ENCODE peak calls at places on chromosomes 4 and X, in five cellular contexts. U is stomach, A is lower lobe of right lung, Y is mammary epithelial cell, K is A549. G is an unnamed sample.

GRCh38 chrX:137171626-137172025 is 137.8 kb upstream of the GPR101 start:
- DNase-seq in U (no peak), A (no peak), Y (no peak), K (no peak), G (no peak)

GRCh38 chr4:184617611-184618196 is 31.5 kb downstream of the CASP3 start:
- DNase-seq in U (peak; percentile 56), A (no peak), Y (no peak), K (no peak), G (no peak)

GRCh38 chr4:10457255-10457801 is at the start of gene ZNF518B:
- DNase-seq in U (peak; percentile 67), A (peak; percentile 81), Y (peak; percentile 55), K (peak; percentile 65), G (peak; percentile 4)

GRCh38 chrX:43562372-43562771 is 93.7 kb upstream of the MAOA start:
- DNase-seq in U (no peak), A (no peak), Y (no peak), K (peak; percentile 10), G (no peak)

GRCh38 chr4:85067342-85067741 is 100.9 kb upstream of the WDFY3 start:
- DNase-seq in U (no peak), A (no peak), Y (no peak), K (no peak), G (no peak)

GRCh38 chr4:76210502-76210901 is 3.1 kb downstream of the SCARB2 start:
- DNase-seq in U (no peak), A (no peak), Y (no peak), K (no peak), G (no peak)

GRCh38 chr4:129342820-129343219 is 246.9 kb downstream of the C4orf33 start:
- DNase-seq in U (no peak), A (no peak), Y (peak; percentile 78), K (peak; percentile 23), G (peak; percentile 4)

GRCh38 chr4:136741468-136741867 is 790.8 kb downstream of the PCDH18 start:
- DNase-seq in U (no peak), A (no peak), Y (no peak), K (peak; percentile 5), G (no peak)

GRCh38 chr4:94516067-94516466 is 64.3 kb downstream of the PDLIM5 start:
- DNase-seq in U (no peak), A (no peak), Y (peak; percentile 75), K (peak; percentile 63), G (no peak)

GRCh38 chr4:73692284-73692683 is 48.1 kb upstream of the CXCL8 start:
- DNase-seq in U (no peak), A (no peak), Y (peak; percentile 51), K (no peak), G (no peak)

GRCh38 chrX:75522565-75523411 is at the start of gene ZDHHC15:
- DNase-seq in U (peak; percentile 55), A (peak; percentile 67), Y (no peak), K (no peak), G (no peak)

GRCh38 chr4:120769227-120769626 is 153.3 kb downstream of the PRDM5 start:
- DNase-seq in U (no peak), A (no peak), Y (peak; percentile 1), K (no peak), G (no peak)

GRCh38 chrX:12241026-12241425 is 102.8 kb downstream of the FRMPD4 start:
- DNase-seq in U (no peak), A (no peak), Y (no peak), K (no peak), G (no peak)

GRCh38 chr4:99405433-99406115 is 29.6 kb downstream of the ADH7 start:
- DNase-seq in U (peak; percentile 74), A (no peak), Y (peak; percentile 66), K (peak; percentile 60), G (peak; percentile 33)

GRCh38 chr4:68476191-68476590 is 28.9 kb downstream of the TMPRSS11E start:
- DNase-seq in U (no peak), A (no peak), Y (no peak), K (no peak), G (no peak)

GRCh38 chrX:139554991-139555675 is 24.6 kb downstream of the F9 start:
- DNase-seq in U (no peak), A (peak; percentile 30), Y (no peak), K (no peak), G (no peak)

GRCh38 chr4:83128235-83128929 is 13.9 kb upstream of the PLAC8 start:
- DNase-seq in U (no peak), A (no peak), Y (peak; percentile 86), K (peak; percentile 28), G (peak; percentile 36)

GRCh38 chr4:148056879-148057278 is 325.0 kb downstream of the ARHGAP10 start:
- DNase-seq in U (peak; percentile 52), A (peak; percentile 73), Y (peak; percentile 72), K (peak; percentile 3), G (peak; percentile 69)

GRCh38 chrX:11665144-11666040 is at the start of gene ARHGAP6:
- DNase-seq in U (no peak), A (peak; percentile 33), Y (peak; percentile 39), K (peak; percentile 30), G (no peak)

GRCh38 chrX:2497961-2498780 is 2.6 kb downstream of the DHRSX start:
- DNase-seq in U (peak; percentile 41), A (no peak), Y (no peak), K (peak; percentile 69), G (no peak)

GRCh38 chr4:14620567-14621138 is 381.6 kb upstream of the CPEB2 start:
- DNase-seq in U (no peak), A (no peak), Y (no peak), K (no peak), G (no peak)
- H3K9me3 ChIP-seq in U (no peaks in the 10 kb centered on the region), A (no peaks in the 10 kb centered on the region), Y (no peaks in the 10 kb centered on the region), K (no peaks in the 10 kb centered on the region), G (no peaks in the 10 kb centered on the region)

DNA sequence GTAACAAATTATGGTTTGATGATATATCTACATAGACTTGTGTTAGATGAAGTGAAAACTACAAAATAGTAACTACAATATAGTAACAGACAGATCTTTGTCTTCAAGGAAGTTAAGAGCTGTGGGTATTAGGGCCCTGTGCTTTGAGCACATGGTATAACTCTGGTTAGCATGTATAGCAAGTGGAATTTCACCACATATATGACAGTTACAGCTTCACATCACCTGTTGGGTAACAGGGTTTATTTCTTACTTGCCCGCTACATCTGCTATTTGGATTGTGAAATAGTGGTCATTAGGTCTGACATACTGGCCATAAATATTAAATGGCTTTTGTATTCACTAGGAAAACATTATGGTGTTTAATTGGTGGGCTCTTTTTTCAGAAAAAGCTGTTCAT is 20.2 kb downstream of the OFD1 start:
- DNase-seq in U (no peak), A (no peak), Y (no peak), K (no peak), G (no peak)
- H3K27ac ChIP-seq in U (no peak overlapping the region), A (no peak overlapping the region), Y (no peak overlapping the region), K (no peak overlapping the region), G (no peak overlapping the region)

DNA sequence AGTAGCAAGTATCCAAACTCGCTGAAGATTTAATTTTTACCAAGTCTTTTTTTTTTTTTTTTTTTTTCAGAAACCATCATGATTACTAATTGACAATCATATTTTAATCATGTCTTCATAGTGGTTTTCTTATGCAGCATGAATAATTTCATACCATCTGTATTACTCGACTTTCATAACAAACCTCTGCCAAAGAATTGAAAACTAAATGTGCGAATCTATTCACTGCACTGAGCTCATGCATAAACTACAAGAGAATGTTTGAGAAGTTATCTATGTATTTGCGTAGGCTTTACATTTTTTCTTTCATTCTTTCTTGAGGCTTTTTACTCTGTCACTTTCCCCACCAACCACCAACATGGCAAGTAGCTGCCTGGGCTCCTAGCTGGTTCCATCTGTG is 1760.9 kb downstream of the STIM2 start:
- DNase-seq in U (no peak), A (no peak), Y (peak; percentile 21), K (no peak), G (no peak)
- H3K9me3 ChIP-seq in U (no peaks in the 10 kb centered on the region), A (no peaks in the 10 kb centered on the region), Y (no peaks in the 10 kb centered on the region), K (no peaks in the 10 kb centered on the region), G (no peaks in the 10 kb centered on the region)

GRCh38 chr4:173135241-173135847 is 33.3 kb upstream of the GALNT7 start:
- DNase-seq in U (no peak), A (no peak), Y (peak; percentile 34), K (peak; percentile 2), G (no peak)
- H3K27ac ChIP-seq in U (no peak overlapping the region), A (no peak overlapping the region), Y (no peak overlapping the region), K (no peak overlapping the region), G (no peak overlapping the region)

GRCh38 chr4:174626310-174627022 is 104.2 kb upstream of the HPGD start:
- DNase-seq in U (no peak), A (no peak), Y (no peak), K (no peak), G (no peak)
- H3K9me3 ChIP-seq in U (no peaks in the 10 kb centered on the region), A (no peaks in the 10 kb centered on the region), Y (no peaks in the 10 kb centered on the region), K (no peaks in the 10 kb centered on the region), G (no peaks in the 10 kb centered on the region)

GRCh38 chr4:145097331-145097820 is 620 bp downstream of the ANAPC10 start:
- DNase-seq in U (no peak), A (no peak), Y (no peak), K (no peak), G (no peak)

GRCh38 chr4:145098675-145099037 is 545 bp downstream of the ABCE1 start:
- DNase-seq in U (no peak), A (no peak), Y (peak; percentile 64), K (peak; percentile 52), G (no peak)

GRCh38 chr4:145097821-145098674 is at the start of the genes ABCE1 and ANAPC10:
- DNase-seq in U (peak; percentile 97), A (peak; percentile 98), Y (peak; percentile 96), K (peak; percentile 96), G (peak; percentile 75)

GRCh38 chr4:145101091-145101490 is 3.0 kb downstream of the ABCE1 start:
- DNase-seq in U (no peak), A (no peak), Y (no peak), K (no peak), G (no peak)

GRCh38 chr4:145099653-145100052 is 1.5 kb downstream of the ABCE1 start:
- DNase-seq in U (no peak), A (no peak), Y (peak; percentile 16), K (no peak), G (no peak)
- H3K27ac ChIP-seq in U (peak overlapping the region; percentile 92), A (no peak overlapping the region), Y (peak overlapping the region; percentile 92), K (peak overlapping the region; percentile 95), G (peak overlapping the region; percentile 89)

GRCh38 chrX:67338262-67338661 is 205.6 kb upstream of the AR start:
- DNase-seq in U (no peak), A (no peak), Y (no peak), K (no peak), G (no peak)

GRCh38 chrX:67328496-67328895 is 215.3 kb upstream of the AR start:
- DNase-seq in U (no peak), A (no peak), Y (no peak), K (no peak), G (no peak)

DNA sequence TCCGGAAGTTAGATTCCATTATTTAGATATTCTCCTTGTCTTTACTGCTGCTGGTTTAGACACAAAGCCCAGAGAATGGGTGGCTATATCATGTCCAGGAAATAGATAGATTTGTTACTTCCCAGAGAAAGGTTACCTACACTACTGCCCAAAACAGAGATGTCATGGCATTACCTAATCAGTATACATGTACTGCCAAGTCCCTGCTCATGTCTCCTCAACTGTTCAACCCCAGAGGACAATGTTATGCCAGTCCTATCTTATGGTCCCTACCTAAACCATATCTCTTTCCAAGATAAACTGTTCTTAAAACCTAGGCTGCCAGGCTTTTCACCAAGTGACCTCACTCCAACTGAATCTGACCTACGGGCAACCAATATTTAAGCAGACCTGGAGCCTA is 209.5 kb upstream of the AR start:
- DNase-seq in U (no peak), A (no peak), Y (no peak), K (no peak), G (no peak)
- H3K9me3 ChIP-seq in U (no peaks in the 10 kb centered on the region), A (no peaks in the 10 kb centered on the region), Y (no peaks in the 10 kb centered on the region), K (no peaks in the 10 kb centered on the region), G (no peaks in the 10 kb centered on the region)

G was measured in keratinocyte.